ENCODE peak calls at places on chromosomes 4 and X, in six cellular contexts. K is ovary, N is PC-3, Y is osteocyte, V is brain microvascular endothelial cell, X is omental fat pad. A is an unnamed sample.

GRCh38 chrX:22081475-22082092 is 49.5 kb downstream of the PHEX start:
- DNase-seq in K (peak; percentile 20), N (peak; percentile 75), Y (no peak), V (peak; percentile 40), X (peak; percentile 40), A (peak; percentile 23)

GRCh38 chr4:76053730-76054129 is 17.9 kb upstream of the CXCL11 start:
- DNase-seq in K (no peak), N (no peak), Y (no peak), V (no peak), X (no peak), A (no peak)

GRCh38 chr4:1235381-1236102 is 13.4 kb downstream of the CTBP1 start:
- DNase-seq in K (peak; percentile 20), N (no peak), Y (no peak), V (no peak), X (no peak), A (no peak)

GRCh38 chr4:6235901-6236625 is 33.6 kb upstream of the WFS1 start:
- DNase-seq in K (no peak), N (no peak), Y (peak; percentile 63), V (no peak), X (no peak), A (no peak)

GRCh38 chrX:106035064-106035463 is 3.5 kb downstream of the SERPINA7 start:
- DNase-seq in K (no peak), N (peak; percentile 18), Y (no peak), V (no peak), X (no peak), A (no peak)

GRCh38 chr4:2248044-2248780 is 6.3 kb upstream of the HAUS3 start:
- DNase-seq in K (no peak), N (no peak), Y (peak; percentile 76), V (no peak), X (peak; percentile 8), A (peak; percentile 36)

GRCh38 chr4:147975902-147976301 is 244.0 kb downstream of the ARHGAP10 start:
- DNase-seq in K (no peak), N (no peak), Y (no peak), V (peak; percentile 54), X (no peak), A (no peak)

GRCh38 chrX:56574861-56575260 is 11.4 kb downstream of the UBQLN2 start:
- DNase-seq in K (no peak), N (no peak), Y (no peak), V (no peak), X (no peak), A (no peak)

GRCh38 chr4:124067031-124067430 is 645.5 kb downstream of the ANKRD50 start:
- DNase-seq in K (no peak), N (peak; percentile 38), Y (no peak), V (no peak), X (no peak), A (no peak)

GRCh38 chr4:183746305-183747229 is 87.5 kb downstream of the TRAPPC11 start:
- DNase-seq in K (no peak), N (peak; percentile 85), Y (peak; percentile 80), V (no peak), X (no peak), A (no peak)

GRCh38 chr4:158938462-158939044 is 164.3 kb upstream of the RAPGEF2 start:
- DNase-seq in K (no peak), N (no peak), Y (no peak), V (no peak), X (no peak), A (no peak)

GRCh38 chrX:13377537-13377936 is 57.7 kb upstream of the ATXN3L start:
- DNase-seq in K (no peak), N (no peak), Y (no peak), V (peak; percentile 57), X (no peak), A (no peak)

GRCh38 chr4:86256086-86256485 is 103.8 kb downstream of the MAPK10 start:
- DNase-seq in K (no peak), N (no peak), Y (no peak), V (no peak), X (no peak), A (no peak)

GRCh38 chr4:108965031-108965430 is 202.2 kb upstream of the ETNPPL start:
- DNase-seq in K (no peak), N (no peak), Y (no peak), V (no peak), X (no peak), A (no peak)

GRCh38 chrX:55312655-55313054 is 47.9 kb upstream of the PAGE3 start:
- DNase-seq in K (no peak), N (peak; percentile 28), Y (no peak), V (no peak), X (no peak), A (no peak)

GRCh38 chr4:7333801-7334421 is 100.8 kb downstream of the PSAPL1 start:
- DNase-seq in K (peak; percentile 45), N (no peak), Y (no peak), V (no peak), X (no peak), A (no peak)

GRCh38 chrX:19152762-19153161 is 30.5 kb upstream of the ADGRG2 start:
- DNase-seq in K (no peak), N (peak; percentile 69), Y (no peak), V (no peak), X (no peak), A (no peak)

GRCh38 chr4:163447481-163447880 is 26.1 kb downstream of the TKTL2 start:
- DNase-seq in K (no peak), N (no peak), Y (no peak), V (no peak), X (no peak), A (no peak)

GRCh38 chrX:136880003-136880451 is 498 bp downstream of the RBMX start:
- DNase-seq in K (peak; percentile 41), N (no peak), Y (no peak), V (no peak), X (no peak), A (peak; percentile 42)

GRCh38 chr4:81854406-81854805 is 382.7 kb upstream of the RASGEF1B start:
- DNase-seq in K (no peak), N (no peak), Y (no peak), V (no peak), X (no peak), A (no peak)

GRCh38 chr4:157075401-157075800 is 549 bp upstream of the GLRB start:
- DNase-seq in K (no peak), N (no peak), Y (no peak), V (no peak), X (no peak), A (no peak)

GRCh38 chr4:69713593-69713992 is 46.8 kb downstream of the SULT1B1 start:
- DNase-seq in K (no peak), N (no peak), Y (no peak), V (no peak), X (no peak), A (no peak)

GRCh38 chrX:37776987-37777325 is 2.9 kb upstream of the CYBB start:
- DNase-seq in K (no peak), N (no peak), Y (no peak), V (no peak), X (no peak), A (no peak)

GRCh38 chr4:100061835-100062234 is 111.8 kb upstream of the H2AZ1 start:
- DNase-seq in K (no peak), N (peak; percentile 58), Y (no peak), V (no peak), X (no peak), A (no peak)

GRCh38 chrX:104105863-104106262 is 6.5 kb upstream of the ZCCHC18 start:
- DNase-seq in K (no peak), N (no peak), Y (no peak), V (no peak), X (no peak), A (no peak)

GRCh38 chr4:1830642-1831228 is 25.2 kb downstream of the LETM1 start:
- DNase-seq in K (no peak), N (no peak), Y (no peak), V (no peak), X (no peak), A (no peak)

GRCh38 chrX:16188687-16189086 is 21.4 kb downstream of the MAGEB17 start:
- DNase-seq in K (no peak), N (peak; percentile 44), Y (no peak), V (no peak), X (no peak), A (no peak)

GRCh38 chrX:16187024-16187698 is 19.9 kb downstream of the MAGEB17 start:
- DNase-seq in K (no peak), N (peak; percentile 26), Y (no peak), V (no peak), X (no peak), A (no peak)

GRCh38 chrX:16186380-16187007 is 19.2 kb downstream of the MAGEB17 start:
- DNase-seq in K (no peak), N (no peak), Y (no peak), V (no peak), X (no peak), A (no peak)

GRCh38 chrX:16196829-16197228 is 29.5 kb downstream of the MAGEB17 start:
- DNase-seq in K (no peak), N (no peak), Y (no peak), V (no peak), X (no peak), A (no peak)

DNA sequence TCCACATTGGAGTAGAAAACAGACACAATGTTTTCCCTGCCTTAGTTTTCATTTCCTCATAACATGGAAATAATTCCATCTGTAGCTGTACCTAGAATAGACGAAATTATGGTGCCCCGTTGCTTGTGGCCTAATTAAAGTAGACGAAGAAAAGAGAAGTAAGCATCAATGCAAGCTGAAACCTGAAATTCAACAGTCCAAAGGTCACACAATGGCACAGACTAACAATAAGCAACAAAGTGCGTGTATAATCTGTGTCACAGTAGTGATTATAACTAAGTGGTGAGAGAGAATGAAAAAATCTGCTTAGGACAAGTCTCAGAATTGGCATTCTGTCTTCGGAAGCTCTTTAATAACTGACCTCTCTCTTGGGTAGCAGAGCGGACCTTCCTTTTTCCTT is 24.3 kb downstream of the MAGEB17 start:
- DNase-seq in K (no peak), N (no peak), Y (no peak), V (no peak), X (no peak), A (no peak)
- TF ChIP-seq CTCF in K (no peak), N (no peak), Y (no peak), V (no peak), X (no peak), A (no peak)

GRCh38 chr4:70913947-70914445 is 11.8 kb downstream of the MOB1B start:
- DNase-seq in K (no peak), N (peak; percentile 22), Y (no peak), V (no peak), X (no peak), A (no peak)
- TF ChIP-seq CTCF in K (no peak), N (peak; percentile 39), Y (no peak), V (no peak), X (no peak), A (no peak)

GRCh38 chr4:170106899-170107298 is 17.1 kb upstream of the AADAT start:
- DNase-seq in K (no peak), N (no peak), Y (no peak), V (no peak), X (no peak), A (no peak)
- TF ChIP-seq CTCF in K (no peak), N (no peak), Y (no peak), V (no peak), X (no peak), A (no peak)

DNA sequence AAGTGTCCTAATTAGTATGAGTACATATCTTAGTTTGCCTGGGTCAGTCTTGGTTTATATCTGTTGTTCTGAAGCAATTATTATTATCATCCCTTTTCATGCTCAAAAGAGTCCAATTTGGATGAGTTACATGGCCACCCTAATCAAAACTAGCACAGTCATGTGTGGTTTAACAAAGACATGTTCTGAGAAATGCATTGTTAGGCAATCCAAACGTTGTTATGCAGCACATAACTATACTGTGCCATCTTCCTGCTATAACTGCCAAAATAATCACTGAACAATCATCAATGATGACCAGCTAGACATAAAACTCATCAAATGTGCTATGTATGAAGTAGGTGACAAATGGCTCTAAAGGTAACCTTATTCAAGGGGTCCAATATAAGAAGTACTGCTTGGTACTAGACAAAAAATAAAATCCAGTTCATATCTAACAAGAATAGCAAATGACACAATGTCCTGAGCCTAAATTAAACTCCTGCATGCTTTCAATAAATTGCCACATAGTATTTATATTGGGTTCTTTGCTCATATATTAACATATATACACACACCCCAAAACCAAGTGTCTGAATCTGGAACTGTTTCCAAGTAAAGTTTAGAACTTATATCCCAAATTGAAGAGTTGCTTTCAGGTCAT is 41.9 kb downstream of the CNOT6L start:
- DNase-seq in K (no peak), N (no peak), Y (no peak), V (no peak), X (no peak), A (no peak)
- TF ChIP-seq CTCF in K (no peak), N (no peak), Y (no peak), V (no peak), X (no peak), A (no peak)